ENCODE peak calls at places on chromosomes 1 and 21, in nine cellular contexts. One of them, this sample, is unnamed.
A peak's percentile ranks its signal among the peaks of the same experiment; 100 is the strongest.

GRCh38 chr1:211698161-211699026 is 23.0 kb upstream of the NEK2 start:
- DNase-seq in activated T-helper 1 cell treated with anti-CD3 and anti-CD28 coated beads, Interleukin-2, amount 50 U/mL, for 16 hours: peak; percentile 64
- DNase-seq in pulmonary artery endothelial cell: no peak
- DNase-seq in lower lobe of right lung: peak; percentile 91
- DNase-seq in naive thymus-derived CD8-positive, alpha-beta T cell: peak; percentile 55
- DNase-seq in NB4: peak; percentile 80
- DNase-seq in stimulated activated CD4-positive, alpha-beta T cell treated with anti-CD3 and anti-CD28 coated beads, Interleukin-15, amount 100 ng/mL, for 48 hours: peak; percentile 70
- DNase-seq in heart left ventricle: peak; percentile 71
- DNase-seq in left ventricle myocardium superior: peak; percentile 87
- DNase-seq in this sample: peak; percentile 16

GRCh38 chr1:235648954-235649721 is 446 bp downstream of the GNG4 start:
- DNase-seq in activated T-helper 1 cell treated with anti-CD3 and anti-CD28 coated beads, Interleukin-2, amount 50 U/mL, for 16 hours: peak; percentile 26
- DNase-seq in pulmonary artery endothelial cell: no peak
- DNase-seq in lower lobe of right lung: peak; percentile 70
- DNase-seq in naive thymus-derived CD8-positive, alpha-beta T cell: peak; percentile 34
- DNase-seq in NB4: peak; percentile 81
- DNase-seq in stimulated activated CD4-positive, alpha-beta T cell treated with anti-CD3 and anti-CD28 coated beads, Interleukin-15, amount 100 ng/mL, for 48 hours: peak; percentile 30
- DNase-seq in heart left ventricle: peak; percentile 52
- DNase-seq in left ventricle myocardium superior: peak; percentile 59
- DNase-seq in this sample: no peak

GRCh38 chr1:234647245-234647644 is 37.3 kb upstream of the IRF2BP2 start:
- DNase-seq in activated T-helper 1 cell treated with anti-CD3 and anti-CD28 coated beads, Interleukin-2, amount 50 U/mL, for 16 hours: no peak
- DNase-seq in pulmonary artery endothelial cell: no peak
- DNase-seq in lower lobe of right lung: no peak
- DNase-seq in naive thymus-derived CD8-positive, alpha-beta T cell: no peak
- DNase-seq in NB4: no peak
- DNase-seq in stimulated activated CD4-positive, alpha-beta T cell treated with anti-CD3 and anti-CD28 coated beads, Interleukin-15, amount 100 ng/mL, for 48 hours: no peak
- DNase-seq in heart left ventricle: no peak
- DNase-seq in left ventricle myocardium superior: no peak
- DNase-seq in this sample: no peak

GRCh38 chr1:41383094-41383852 is 22.0 kb downstream of the FOXO6 start:
- DNase-seq in activated T-helper 1 cell treated with anti-CD3 and anti-CD28 coated beads, Interleukin-2, amount 50 U/mL, for 16 hours: peak; percentile 23
- DNase-seq in pulmonary artery endothelial cell: no peak
- DNase-seq in lower lobe of right lung: no peak
- DNase-seq in naive thymus-derived CD8-positive, alpha-beta T cell: peak; percentile 20
- DNase-seq in NB4: peak; percentile 80
- DNase-seq in stimulated activated CD4-positive, alpha-beta T cell treated with anti-CD3 and anti-CD28 coated beads, Interleukin-15, amount 100 ng/mL, for 48 hours: no peak
- DNase-seq in heart left ventricle: no peak
- DNase-seq in left ventricle myocardium superior: no peak
- DNase-seq in this sample: no peak

GRCh38 chr1:228014235-228014930 is 7.6 kb downstream of the WNT3A start:
- DNase-seq in activated T-helper 1 cell treated with anti-CD3 and anti-CD28 coated beads, Interleukin-2, amount 50 U/mL, for 16 hours: no peak
- DNase-seq in pulmonary artery endothelial cell: no peak
- DNase-seq in lower lobe of right lung: peak; percentile 54
- DNase-seq in naive thymus-derived CD8-positive, alpha-beta T cell: no peak
- DNase-seq in NB4: no peak
- DNase-seq in stimulated activated CD4-positive, alpha-beta T cell treated with anti-CD3 and anti-CD28 coated beads, Interleukin-15, amount 100 ng/mL, for 48 hours: no peak
- DNase-seq in heart left ventricle: no peak
- DNase-seq in left ventricle myocardium superior: peak; percentile 54
- DNase-seq in this sample: no peak

GRCh38 chr21:43600642-43601397 is 58.5 kb downstream of the HSF2BP start:
- DNase-seq in activated T-helper 1 cell treated with anti-CD3 and anti-CD28 coated beads, Interleukin-2, amount 50 U/mL, for 16 hours: no peak
- DNase-seq in pulmonary artery endothelial cell: no peak
- DNase-seq in lower lobe of right lung: no peak
- DNase-seq in naive thymus-derived CD8-positive, alpha-beta T cell: no peak
- DNase-seq in NB4: no peak
- DNase-seq in stimulated activated CD4-positive, alpha-beta T cell treated with anti-CD3 and anti-CD28 coated beads, Interleukin-15, amount 100 ng/mL, for 48 hours: no peak
- DNase-seq in heart left ventricle: no peak
- DNase-seq in left ventricle myocardium superior: no peak
- DNase-seq in this sample: no peak

GRCh38 chr21:41210405-41211040 is 42.6 kb downstream of the BACE2 start:
- DNase-seq in activated T-helper 1 cell treated with anti-CD3 and anti-CD28 coated beads, Interleukin-2, amount 50 U/mL, for 16 hours: no peak
- DNase-seq in pulmonary artery endothelial cell: no peak
- DNase-seq in lower lobe of right lung: no peak
- DNase-seq in naive thymus-derived CD8-positive, alpha-beta T cell: no peak
- DNase-seq in NB4: no peak
- DNase-seq in stimulated activated CD4-positive, alpha-beta T cell treated with anti-CD3 and anti-CD28 coated beads, Interleukin-15, amount 100 ng/mL, for 48 hours: no peak
- DNase-seq in heart left ventricle: peak; percentile 52
- DNase-seq in left ventricle myocardium superior: no peak
- DNase-seq in this sample: no peak

GRCh38 chr1:72202761-72203160 is 79.6 kb downstream of the NEGR1 start:
- DNase-seq in activated T-helper 1 cell treated with anti-CD3 and anti-CD28 coated beads, Interleukin-2, amount 50 U/mL, for 16 hours: no peak
- DNase-seq in pulmonary artery endothelial cell: no peak
- DNase-seq in lower lobe of right lung: no peak
- DNase-seq in naive thymus-derived CD8-positive, alpha-beta T cell: no peak
- DNase-seq in NB4: no peak
- DNase-seq in stimulated activated CD4-positive, alpha-beta T cell treated with anti-CD3 and anti-CD28 coated beads, Interleukin-15, amount 100 ng/mL, for 48 hours: no peak
- DNase-seq in heart left ventricle: no peak
- DNase-seq in left ventricle myocardium superior: no peak
- DNase-seq in this sample: no peak

GRCh38 chr21:35428041-35428400 is 378.9 kb upstream of the RUNX1 start:
- DNase-seq in activated T-helper 1 cell treated with anti-CD3 and anti-CD28 coated beads, Interleukin-2, amount 50 U/mL, for 16 hours: no peak
- DNase-seq in pulmonary artery endothelial cell: no peak
- DNase-seq in lower lobe of right lung: no peak
- DNase-seq in naive thymus-derived CD8-positive, alpha-beta T cell: no peak
- DNase-seq in NB4: no peak
- DNase-seq in stimulated activated CD4-positive, alpha-beta T cell treated with anti-CD3 and anti-CD28 coated beads, Interleukin-15, amount 100 ng/mL, for 48 hours: no peak
- DNase-seq in heart left ventricle: no peak
- DNase-seq in left ventricle myocardium superior: no peak
- DNase-seq in this sample: no peak

GRCh38 chr1:54227836-54228435 is 28.0 kb downstream of the MRPL37 start:
- DNase-seq in activated T-helper 1 cell treated with anti-CD3 and anti-CD28 coated beads, Interleukin-2, amount 50 U/mL, for 16 hours: no peak
- DNase-seq in pulmonary artery endothelial cell: no peak
- DNase-seq in lower lobe of right lung: no peak
- DNase-seq in naive thymus-derived CD8-positive, alpha-beta T cell: no peak
- DNase-seq in NB4: peak; percentile 81
- DNase-seq in stimulated activated CD4-positive, alpha-beta T cell treated with anti-CD3 and anti-CD28 coated beads, Interleukin-15, amount 100 ng/mL, for 48 hours: no peak
- DNase-seq in heart left ventricle: no peak
- DNase-seq in left ventricle myocardium superior: no peak
- DNase-seq in this sample: no peak

This sample was measured in NCI-H187 treated with DMSO at 0.1 percent for 48 hours.